ENCODE peak calls at places on chromosomes 6 and 20, in seven cellular contexts. F, E, X, I, P, W and D are unnamed samples.

GRCh38 chr6:3913077-3913957 is 64.1 kb downstream of the FAM50B start:
- DNase-seq in P (peak; percentile 97), W (no peak), X (no peak), F (peak; percentile 99), E (peak; percentile 92), I (peak; percentile 37), D (peak; percentile 99)

GRCh38 chr6:37657117-37657886 is 40.4 kb downstream of the MDGA1 start:
- DNase-seq in E (no peak), F (peak; percentile 28), W (no peak), I (peak; percentile 68), P (peak; percentile 52), X (no peak), D (no peak)

GRCh38 chr6:112043032-112044007 is 10.6 kb upstream of the CCN6 start:
- DNase-seq in W (peak; percentile 89), P (peak; percentile 93), X (peak; percentile 97), F (peak; percentile 81), I (peak; percentile 97), E (peak; percentile 92), D (peak; percentile 75)

GRCh38 chr6:89984926-89985743 is 90.9 kb downstream of the GJA10 start:
- DNase-seq in W (peak; percentile 53), P (peak; percentile 79), F (peak; percentile 77), E (peak; percentile 72), I (no peak), X (peak; percentile 43), D (peak; percentile 83)

GRCh38 chr6:1131285-1132079 is 180.4 kb upstream of the FOXQ1 start:
- DNase-seq in W (no peak), X (no peak), I (no peak), E (no peak), P (peak; percentile 83), F (peak; percentile 55), D (peak; percentile 61)

GRCh38 chr20:41182296-41183212 is 45.2 kb downstream of the PLCG1 start:
- DNase-seq in E (no peak), P (no peak), I (no peak), X (no peak), W (peak; percentile 30), F (no peak), D (no peak)

GRCh38 chr6:126640921-126641320 is 301.0 kb downstream of the CENPW start:
- DNase-seq in I (no peak), W (no peak), P (no peak), E (no peak), X (no peak), F (no peak), D (no peak)

GRCh38 chr6:163828038-163828790 is 413.7 kb downstream of the QKI start:
- DNase-seq in P (no peak), X (peak; percentile 31), I (no peak), F (peak; percentile 40), W (no peak), E (no peak), D (no peak)

GRCh38 chr6:169839029-169839481 is 87.6 kb downstream of the ERMARD start:
- DNase-seq in X (no peak), I (no peak), F (no peak), P (no peak), W (no peak), E (peak; percentile 59), D (no peak)

GRCh38 chr6:150631982-150632642 is 32.4 kb downstream of the PLEKHG1 start:
- DNase-seq in X (no peak), E (no peak), I (no peak), W (no peak), F (no peak), P (peak; percentile 71), D (no peak)

GRCh38 chr20:32344835-32345506 is 13.2 kb upstream of the ASXL1 start:
- DNase-seq in I (peak; percentile 26), P (no peak), W (no peak), F (no peak), X (peak; percentile 51), E (no peak), D (no peak)

DNA sequence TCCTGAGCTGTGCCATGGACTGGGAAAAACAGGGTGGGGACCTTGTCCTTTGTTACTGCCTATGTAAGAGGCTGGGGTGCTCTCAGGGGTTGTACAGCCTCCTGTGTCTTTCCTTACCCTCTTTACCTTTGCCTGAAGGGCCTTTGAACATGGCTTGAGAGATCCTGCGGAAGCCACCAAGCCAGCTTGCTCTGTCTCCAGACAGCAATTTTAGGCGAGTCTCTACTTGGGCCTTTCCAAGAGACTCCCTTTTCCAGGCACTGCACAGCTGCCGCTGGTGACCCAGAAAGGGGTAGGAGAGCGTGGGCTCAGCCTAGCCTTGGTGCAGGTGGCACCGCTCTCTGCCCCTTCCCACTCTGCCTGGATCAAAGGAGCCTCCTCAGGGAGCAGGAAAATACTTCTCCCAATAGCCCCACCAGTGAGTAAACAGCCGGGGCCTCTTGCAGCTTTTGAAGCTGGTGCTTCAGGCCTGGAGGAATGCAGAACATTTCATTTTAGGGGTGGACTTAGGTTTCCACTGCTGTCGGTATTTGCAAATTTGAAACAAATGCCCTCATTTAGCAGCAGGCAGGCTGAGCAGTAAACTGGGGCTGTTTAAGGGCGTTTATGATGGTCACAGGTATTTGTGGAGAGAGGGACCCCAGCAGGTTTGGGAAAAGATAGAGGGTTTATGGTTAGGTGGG is 13.9 kb downstream of the PTK7 start:
- DNase-seq in P (peak; percentile 20), F (no peak), X (peak; percentile 41), W (peak; percentile 69), I (peak; percentile 67), E (no peak), D (no peak)
- H3K4me3 ChIP-seq in P (no peak overlapping the region), F (no peak overlapping the region), X (peak overlapping the region; percentile 33), W (peak overlapping the region; percentile 31), I (no peak overlapping the region), E (no peak overlapping the region), D (no peak overlapping the region)

DNA sequence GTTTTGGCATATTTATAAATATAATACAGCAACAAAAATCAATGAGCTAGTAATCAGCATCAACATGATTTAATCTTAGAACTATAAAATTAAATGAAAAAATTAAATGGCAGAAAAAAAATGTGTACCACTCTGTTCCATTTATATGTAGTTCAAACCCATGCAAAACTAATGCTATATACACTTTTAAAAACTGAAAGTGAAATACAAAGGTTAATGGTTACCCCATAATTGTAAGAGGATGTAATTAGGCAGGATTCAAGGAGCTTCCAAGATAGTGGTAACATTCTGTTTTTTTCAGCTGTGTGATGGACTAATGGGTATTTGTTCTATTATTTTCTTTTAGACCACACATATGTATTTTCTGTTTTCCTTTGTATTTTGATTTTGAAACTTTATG is 492.1 kb downstream of the UTRN start:
- DNase-seq in P (no peak), X (no peak), E (no peak), F (no peak), W (no peak), I (no peak), D (no peak)
- H3K4me3 ChIP-seq in P (no peak overlapping the region), X (no peak overlapping the region), E (no peak overlapping the region), F (no peak overlapping the region), W (no peak overlapping the region), I (no peak overlapping the region), D (no peak overlapping the region)

GRCh38 chr20:64160118-64160517 is 4.1 kb upstream of the MYT1 start:
- DNase-seq in X (peak; percentile 73), I (peak; percentile 84), P (no peak), W (no peak), F (no peak), E (no peak), D (no peak)

GRCh38 chr20:64159286-64159680 is 5.0 kb upstream of the MYT1 start:
- DNase-seq in P (no peak), X (no peak), W (peak; percentile 6), E (no peak), F (no peak), I (no peak), D (no peak)

GRCh38 chr20:64160536-64161495 is 3.4 kb upstream of the MYT1 start:
- DNase-seq in I (peak; percentile 88), F (no peak), P (no peak), X (peak; percentile 67), W (peak; percentile 20), E (no peak), D (no peak)

GRCh38 chr20:64158346-64159285 is 5.6 kb upstream of the MYT1 start:
- DNase-seq in W (peak; percentile 10), I (no peak), P (no peak), F (no peak), E (no peak), X (no peak), D (no peak)

GRCh38 chr20:64159711-64160110 is 4.5 kb upstream of the MYT1 start:
- DNase-seq in E (no peak), X (no peak), F (no peak), W (peak; percentile 31), P (no peak), I (no peak), D (no peak)
- H3K4me3 ChIP-seq in E (no peak overlapping the region), X (no peak overlapping the region), F (no peak overlapping the region), W (no peak overlapping the region), P (no peak overlapping the region), I (no peak overlapping the region), D (no peak overlapping the region)

GRCh38 chr6:103707596-103708325 is 1152.0 kb downstream of the HACE1 start:
- DNase-seq in I (peak; percentile 7), F (no peak), W (no peak), X (no peak), P (no peak), E (no peak), D (no peak)
- H3K4me3 ChIP-seq in I (no peak overlapping the region), F (no peak overlapping the region), W (no peak overlapping the region), X (no peak overlapping the region), P (no peak overlapping the region), E (no peak overlapping the region), D (no peak overlapping the region)

GRCh38 chr6:98764378-98764911 is 69.9 kb upstream of the POU3F2 start:
- DNase-seq in I (no peak), X (no peak), W (no peak), P (no peak), E (no peak), F (peak; percentile 22), D (no peak)
- H3K4me3 ChIP-seq in I (no peak overlapping the region), X (no peak overlapping the region), W (peak overlapping the region; percentile 28), P (peak overlapping the region; percentile 48), E (peak overlapping the region; percentile 8), F (peak overlapping the region; percentile 27), D (peak overlapping the region; percentile 25)

DNA sequence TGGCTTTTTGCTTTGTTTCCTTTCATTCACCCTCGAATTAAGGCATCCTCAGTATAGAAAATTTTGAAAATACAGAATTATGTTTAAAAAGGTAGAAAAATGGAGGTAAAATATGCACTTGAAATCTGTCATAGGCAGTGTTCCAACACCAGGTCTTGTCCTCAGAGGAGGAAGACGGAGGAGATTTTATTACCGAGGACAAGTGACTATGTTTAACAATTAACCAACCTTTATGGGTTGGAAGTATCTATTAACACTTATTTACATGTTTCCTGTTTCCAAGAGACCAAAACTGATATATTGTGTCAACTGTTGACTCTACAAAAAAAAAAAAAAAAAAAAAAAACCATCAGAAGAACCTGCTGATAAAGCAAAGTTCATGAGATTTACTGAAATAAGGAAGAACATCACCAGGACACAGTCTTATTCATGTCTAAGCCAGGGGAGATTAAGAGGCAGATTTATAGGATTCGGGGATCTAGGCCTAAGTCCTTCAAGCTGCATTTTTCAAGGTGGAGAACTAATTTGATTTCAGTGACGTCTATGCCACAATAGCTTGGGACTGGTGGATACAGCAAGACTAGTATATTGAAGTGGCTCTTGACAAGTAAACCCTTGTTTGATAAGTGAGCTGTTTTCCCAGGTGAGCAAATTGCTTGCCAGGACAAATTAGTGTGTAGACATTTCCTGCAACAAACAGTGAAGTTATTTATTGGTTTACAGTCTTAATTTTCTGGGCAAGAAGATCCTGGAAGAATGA is 126.6 kb upstream of the NAA20 start:
- DNase-seq in W (no peak), P (no peak), I (no peak), F (no peak), X (no peak), E (no peak), D (no peak)
- H3K4me3 ChIP-seq in W (peak overlapping the region; percentile 48), P (no peak overlapping the region), I (no peak overlapping the region), F (peak overlapping the region; percentile 40), X (no peak overlapping the region), E (no peak overlapping the region), D (no peak overlapping the region)

GRCh38 chr20:45924391-45925261 is 9.9 kb upstream of the PCIF1 start:
- DNase-seq in I (no peak), P (peak; percentile 85), F (no peak), X (no peak), W (no peak), E (peak; percentile 80), D (no peak)
- H3K4me3 ChIP-seq in I (no peak overlapping the region), P (no peak overlapping the region), F (no peak overlapping the region), X (no peak overlapping the region), W (peak overlapping the region; percentile 7), E (no peak overlapping the region), D (no peak overlapping the region)